ENCODE peak calls at places on chromosome 4, in eight cellular contexts. A is HuH-7.5; X is left ventricle myocardium superior; L is posterior vena cava; P is lower lobe of right lung; M is tibial artery; I is stimulated activated CD4-positive, alpha-beta T cell treated with anti-CD3 and anti-CD28 coated beads, Interleukin-2, amount 100 ng/mL, for 48 hours; R is cerebellum. Y is an unnamed sample.

GRCh38 chr4:182648766-182649165 is 268.4 kb downstream of the DCTD start:
- DNase-seq in A (no peak), X (no peak), L (no peak), P (no peak), M (no peak), I (no peak), R (no peak), Y (no peak)

GRCh38 chr4:166391501-166391900 is 518.5 kb downstream of the TLL1 start:
- DNase-seq in A (no peak), X (no peak), L (no peak), P (no peak), M (no peak), I (no peak), R (no peak), Y (no peak)

GRCh38 chr4:122378711-122379110 is at the start of gene ADAD1:
- DNase-seq in A (no peak), X (no peak), L (peak), P (no peak), M (no peak), I (no peak), R (no peak), Y (no peak)

GRCh38 chr4:38489924-38490639 is 173.9 kb upstream of the KLF3 start:
- DNase-seq in A (no peak), X (no peak), L (no peak), P (no peak), M (no peak), I (no peak), R (no peak), Y (peak)

GRCh38 chr4:183337833-183338232 is 15.6 kb upstream of the CLDN24 start:
- DNase-seq in A (no peak), X (no peak), L (peak), P (no peak), M (no peak), I (no peak), R (no peak), Y (no peak)

GRCh38 chr4:156962551-156962974 is 9.0 kb downstream of the PDGFC start:
- DNase-seq in A (no peak), X (no peak), L (no peak), P (no peak), M (no peak), I (no peak), R (no peak), Y (no peak)

GRCh38 chr4:7826176-7826908 is 113.3 kb downstream of the AFAP1 start:
- DNase-seq in A (no peak), X (no peak), L (no peak), P (no peak), M (no peak), I (no peak), R (no peak), Y (no peak)

GRCh38 chr4:54414545-54414944 is 185.5 kb downstream of the PDGFRA start:
- DNase-seq in A (no peak), X (no peak), L (no peak), P (no peak), M (no peak), I (no peak), R (no peak), Y (no peak)

GRCh38 chr4:26566027-26566578 is 17.8 kb upstream of the TBC1D19 start:
- DNase-seq in A (no peak), X (no peak), L (no peak), P (no peak), M (no peak), I (no peak), R (no peak), Y (no peak)

GRCh38 chr4:7073526-7074390 is 5.9 kb upstream of the GRPEL1 start:
- DNase-seq in A (peak), X (no peak), L (no peak), P (no peak), M (no peak), I (no peak), R (no peak), Y (peak)

GRCh38 chr4:187172340-187172761 is 448.7 kb upstream of the FAT1 start:
- DNase-seq in A (no peak), X (no peak), L (no peak), P (no peak), M (no peak), I (no peak), R (no peak), Y (no peak)

GRCh38 chr4:56078866-56079265 is 130.1 kb downstream of the CEP135 start:
- DNase-seq in A (no peak), X (no peak), L (no peak), P (no peak), M (no peak), I (no peak), R (no peak), Y (peak)

GRCh38 chr4:38752393-38752961 is 30.3 kb downstream of the TLR10 start:
- DNase-seq in A (no peak), X (no peak), L (no peak), P (no peak), M (no peak), I (no peak), R (no peak), Y (no peak)

Y was measured in Ammon's horn.